ENCODE peak calls at places on chromosome 4, in six cellular contexts. P is psoas muscle, C is ascending aorta, T is right cardiac atrium, V is WERI-Rb-1, Y is aorta. H is an unnamed sample.

GRCh38 chr4:123984881-123985280 is 588.3 kb downstream of the SPRY1 start:
- DNase-seq in P (peak; percentile 68), C (no peak), T (peak; percentile 73), V (no peak), Y (no peak), H (no peak)

GRCh38 chr4:142044271-142044670 is 407.9 kb downstream of the IL15 start:
- DNase-seq in P (no peak), C (no peak), T (no peak), V (no peak), Y (no peak), H (no peak)

GRCh38 chr4:10577018-10577417 is 107.5 kb downstream of the CLNK start:
- DNase-seq in P (no peak), C (no peak), T (no peak), V (no peak), Y (no peak), H (no peak)

GRCh38 chr4:85595796-85596559 is 121.0 kb downstream of the ARHGAP24 start:
- DNase-seq in P (no peak), C (no peak), T (no peak), V (no peak), Y (no peak), H (no peak)

GRCh38 chr4:152374606-152375285 is 161.1 kb downstream of the FBXW7 start:
- DNase-seq in P (no peak), C (no peak), T (no peak), V (no peak), Y (no peak), H (no peak)

GRCh38 chr4:138898282-138898681 is 117.3 kb upstream of the NOCT start:
- DNase-seq in P (no peak), C (no peak), T (no peak), V (peak; percentile 25), Y (no peak), H (no peak)

GRCh38 chr4:42420120-42420519 is 22.8 kb downstream of the SHISA3 start:
- DNase-seq in P (no peak), C (no peak), T (no peak), V (no peak), Y (no peak), H (no peak)

GRCh38 chr4:115154826-115155225 is 41.4 kb upstream of the NDST4 start:
- DNase-seq in P (no peak), C (no peak), T (no peak), V (no peak), Y (no peak), H (no peak)

GRCh38 chr4:144778364-144778763 is 132.4 kb downstream of the HHIP start:
- DNase-seq in P (no peak), C (no peak), T (no peak), V (no peak), Y (no peak), H (no peak)

GRCh38 chr4:153781280-153781679 is 7.6 kb downstream of the SFRP2 start:
- DNase-seq in P (no peak), C (no peak), T (no peak), V (no peak), Y (no peak), H (no peak)

GRCh38 chr4:57154191-57154590 is 44.0 kb upstream of the IGFBP7 start:
- DNase-seq in P (no peak), C (no peak), T (no peak), V (no peak), Y (no peak), H (no peak)

GRCh38 chr4:113849771-113850170 is 88.2 kb upstream of the CAMK2D start:
- DNase-seq in P (no peak), C (no peak), T (peak; percentile 62), V (no peak), Y (no peak), H (no peak)

GRCh38 chr4:188127157-188127874 is 11.9 kb upstream of the TRIML1 start:
- DNase-seq in P (no peak), C (no peak), T (no peak), V (no peak), Y (no peak), H (no peak)

GRCh38 chr4:162056947-162057346 is 106.9 kb downstream of the FSTL5 start:
- DNase-seq in P (no peak), C (no peak), T (no peak), V (peak; percentile 97), Y (no peak), H (no peak)

GRCh38 chr4:122742933-122743829 is 10.7 kb downstream of the BBS12 start:
- DNase-seq in P (no peak), C (no peak), T (no peak), V (no peak), Y (no peak), H (no peak)

GRCh38 chr4:8644966-8645752 is 52.6 kb downstream of the CPZ start:
- DNase-seq in P (no peak), C (peak; percentile 58), T (no peak), V (no peak), Y (peak; percentile 69), H (no peak)
- H3K27ac ChIP-seq in P (no peak overlapping the region), C (no peak overlapping the region), T (no peak overlapping the region), V (no peak overlapping the region), Y (no peak overlapping the region), H (no peak overlapping the region)

DNA sequence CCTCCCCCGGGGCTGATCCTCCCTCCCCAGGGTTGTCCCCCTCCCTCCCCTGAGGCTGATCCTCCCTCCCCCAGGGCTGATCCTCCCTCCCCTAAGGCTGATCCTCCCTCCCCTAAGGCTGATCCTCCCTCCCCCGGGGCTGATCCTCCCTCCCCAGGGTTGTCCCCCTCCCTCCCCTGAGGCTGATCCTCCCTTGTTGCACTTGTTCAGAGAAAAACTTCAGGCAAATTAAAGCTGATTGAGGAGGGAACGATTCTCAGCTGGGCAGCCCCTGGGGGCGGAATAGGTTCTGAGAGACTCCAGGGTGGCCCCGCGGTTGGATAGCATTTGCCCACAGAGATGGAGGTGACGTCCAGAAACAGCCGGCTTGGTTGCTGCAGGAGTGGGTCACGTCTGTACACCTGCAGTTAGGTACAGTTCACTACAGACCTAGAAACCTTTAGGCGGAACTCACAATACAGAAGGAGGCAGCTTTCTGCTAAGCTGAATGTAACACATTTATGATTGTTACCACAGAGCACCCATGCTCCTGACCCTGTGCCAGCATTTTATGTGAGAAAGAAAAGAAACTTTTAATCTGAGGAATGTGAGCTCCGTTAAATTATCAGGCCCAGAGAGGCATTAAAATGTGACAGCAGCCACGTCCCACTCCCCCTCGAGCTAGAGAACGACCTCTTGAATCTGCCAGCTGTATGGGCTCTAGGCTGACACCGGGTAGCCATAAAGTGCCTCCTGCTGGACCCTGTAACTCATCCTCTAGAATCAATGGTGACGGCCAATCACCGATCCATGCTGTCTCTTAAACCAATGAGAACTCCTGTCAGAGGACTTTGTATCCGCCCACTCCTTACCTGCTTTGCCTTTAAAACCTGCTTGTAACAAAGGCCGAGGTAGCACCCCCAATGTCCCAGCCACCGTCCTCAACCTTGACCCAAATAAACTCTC is 110.4 kb upstream of the ADRA2C start:
- DNase-seq in P (no peak), C (no peak), T (peak; percentile 43), V (peak; percentile 78), Y (no peak), H (no peak)
- H3K27ac ChIP-seq in P (no peak overlapping the region), C (peak overlapping the region; percentile 97), T (no peak overlapping the region), V (no peak overlapping the region), Y (no peak overlapping the region), H (no peak overlapping the region)

GRCh38 chr4:38141808-38142500 is 181.8 kb downstream of the PTTG2 start:
- DNase-seq in P (no peak), C (no peak), T (no peak), V (no peak), Y (no peak), H (no peak)

GRCh38 chr4:38145741-38146140 is 185.5 kb downstream of the PTTG2 start:
- DNase-seq in P (no peak), C (no peak), T (no peak), V (no peak), Y (no peak), H (no peak)

GRCh38 chr4:38144029-38144428 is 183.8 kb downstream of the PTTG2 start:
- DNase-seq in P (no peak), C (no peak), T (no peak), V (no peak), Y (no peak), H (no peak)

GRCh38 chr4:38146383-38146782 is 186.2 kb downstream of the PTTG2 start:
- DNase-seq in P (no peak), C (no peak), T (no peak), V (no peak), Y (no peak), H (no peak)

DNA sequence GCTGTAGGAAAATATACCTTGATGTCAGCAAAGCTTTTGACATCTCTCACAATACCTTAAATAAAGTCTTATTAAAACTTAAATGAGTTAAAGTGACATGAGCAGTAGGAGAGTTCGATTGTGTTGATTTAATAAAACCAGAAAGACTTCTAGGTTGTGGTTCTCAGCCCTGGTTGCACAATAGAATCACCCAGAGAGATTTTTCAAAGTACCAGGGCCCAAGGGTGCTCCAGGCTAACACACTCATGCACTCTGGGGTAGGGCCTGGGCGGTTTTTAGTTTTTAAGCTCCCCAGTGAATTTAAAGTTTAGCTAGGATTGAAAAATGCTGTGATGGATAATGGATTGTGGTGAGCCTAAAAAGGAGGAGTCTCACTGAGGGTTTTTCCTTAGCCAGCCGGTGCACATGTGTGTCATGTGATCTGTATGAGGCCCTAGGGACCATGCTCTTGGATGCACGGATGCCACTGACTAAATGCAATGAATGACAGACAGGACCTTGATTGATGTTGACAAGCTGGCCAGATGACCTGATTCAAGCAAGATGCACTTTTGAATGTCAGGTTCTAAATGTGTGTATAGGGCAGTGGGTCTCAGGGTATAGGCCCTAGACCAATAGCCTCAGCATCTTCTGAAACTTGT is 185.0 kb downstream of the PTTG2 start:
- DNase-seq in P (no peak), C (no peak), T (no peak), V (no peak), Y (no peak), H (no peak)
- H3K27ac ChIP-seq in P (no peak overlapping the region), C (no peak overlapping the region), T (no peak overlapping the region), V (no peak overlapping the region), Y (no peak overlapping the region), H (no peak overlapping the region)

GRCh38 chr4:1644906-1645657 is 39.0 kb downstream of the FAM53A start:
- DNase-seq in P (peak; percentile 68), C (no peak), T (peak; percentile 80), V (no peak), Y (no peak), H (peak; percentile 77)
- H3K27ac ChIP-seq in P (no peak overlapping the region), C (no peak overlapping the region), T (no peak overlapping the region), V (no peak overlapping the region), Y (no peak overlapping the region), H (peak overlapping the region; percentile 99)

DNA sequence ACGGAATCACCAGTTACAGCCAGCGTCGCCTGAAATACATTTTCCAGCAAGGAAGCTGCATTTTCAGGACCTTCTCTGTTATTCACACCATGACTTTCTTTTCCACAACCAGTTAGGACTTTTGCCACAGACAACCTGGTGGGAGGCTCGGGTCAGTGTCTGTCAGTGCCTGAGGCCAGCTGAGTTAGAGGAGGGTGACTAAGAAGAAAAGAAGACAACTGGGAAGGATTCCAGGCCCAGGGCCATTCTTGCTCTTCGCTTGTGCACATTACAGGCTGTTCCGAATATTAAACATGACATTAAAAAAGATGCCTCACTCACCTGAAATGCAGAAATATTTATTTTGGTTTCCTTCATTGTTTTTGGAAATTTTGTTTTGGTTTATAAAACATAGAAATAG is 21.4 kb upstream of the CENPU start:
- DNase-seq in P (peak; percentile 71), C (peak; percentile 61), T (no peak), V (no peak), Y (no peak), H (no peak)
- H3K27ac ChIP-seq in P (peak overlapping the region; percentile 80), C (no peak overlapping the region), T (peak overlapping the region; percentile 39), V (no peak overlapping the region), Y (no peak overlapping the region), H (no peak overlapping the region)

H was measured in substantia nigra.